ENCODE peak calls at places on chromosome 2, in seven cellular contexts. One of them, this sample, is unnamed.
A peak's percentile ranks its signal among the peaks of the same experiment; 100 is the strongest.

GRCh38 chr2:219497495-219498279 is 1.0 kb upstream of the GMPPA start:
- DNase-seq in AG10803: peak; percentile 84
- DNase-seq in left lung: peak; percentile 98
- DNase-seq in brain microvascular endothelial cell: peak; percentile 53
- DNase-seq in CD8-positive, alpha-beta T cell: no peak
- DNase-seq in Panc1: no peak
- DNase-seq in kidney epithelial cell: no peak
- DNase-seq in this sample: peak; percentile 82

GRCh38 chr2:192145496-192145895 is 49.2 kb downstream of the TMEFF2 start:
- DNase-seq in CD8-positive, alpha-beta T cell: no peak
- DNase-seq in kidney epithelial cell: no peak
- DNase-seq in brain microvascular endothelial cell: no peak
- DNase-seq in left lung: no peak
- DNase-seq in AG10803: peak; percentile 32
- DNase-seq in Panc1: no peak
- DNase-seq in this sample: no peak

GRCh38 chr2:88199912-88200682 is 30.0 kb downstream of the THNSL2 start:
- DNase-seq in left lung: peak; percentile 88
- DNase-seq in CD8-positive, alpha-beta T cell: peak; percentile 15
- DNase-seq in Panc1: no peak
- DNase-seq in brain microvascular endothelial cell: no peak
- DNase-seq in kidney epithelial cell: no peak
- DNase-seq in AG10803: no peak
- DNase-seq in this sample: no peak

GRCh38 chr2:152344561-152345195 is 9.7 kb downstream of the FMNL2 start:
- DNase-seq in CD8-positive, alpha-beta T cell: no peak
- DNase-seq in brain microvascular endothelial cell: no peak
- DNase-seq in kidney epithelial cell: no peak
- DNase-seq in left lung: no peak
- DNase-seq in Panc1: no peak
- DNase-seq in AG10803: no peak
- DNase-seq in this sample: no peak

GRCh38 chr2:152328013-152328412 is 7.0 kb upstream of the FMNL2 start:
- DNase-seq in kidney epithelial cell: no peak
- DNase-seq in CD8-positive, alpha-beta T cell: no peak
- DNase-seq in Panc1: no peak
- DNase-seq in left lung: no peak
- DNase-seq in AG10803: no peak
- DNase-seq in brain microvascular endothelial cell: no peak
- DNase-seq in this sample: no peak

GRCh38 chr2:73870084-73870483 is 22.7 kb upstream of the ACTG2 start:
- DNase-seq in Panc1: no peak
- DNase-seq in left lung: no peak
- DNase-seq in CD8-positive, alpha-beta T cell: no peak
- DNase-seq in kidney epithelial cell: no peak
- DNase-seq in brain microvascular endothelial cell: peak; percentile 98
- DNase-seq in AG10803: peak; percentile 80
- DNase-seq in this sample: peak; percentile 94

GRCh38 chr2:27664245-27664574 is 521 bp downstream of the SLC4A1AP start:
- DNase-seq in brain microvascular endothelial cell: no peak
- DNase-seq in CD8-positive, alpha-beta T cell: no peak
- DNase-seq in Panc1: no peak
- DNase-seq in kidney epithelial cell: no peak
- DNase-seq in AG10803: no peak
- DNase-seq in left lung: peak; percentile 71
- DNase-seq in this sample: no peak

GRCh38 chr2:234483568-234484251 is 13.2 kb downstream of the ARL4C start:
- DNase-seq in AG10803: peak; percentile 18
- DNase-seq in left lung: no peak
- DNase-seq in CD8-positive, alpha-beta T cell: peak; percentile 70
- DNase-seq in brain microvascular endothelial cell: peak; percentile 11
- DNase-seq in kidney epithelial cell: no peak
- DNase-seq in Panc1: no peak
- DNase-seq in this sample: no peak

GRCh38 chr2:169002151-169002738 is 28.9 kb downstream of the ABCB11 start:
- DNase-seq in left lung: no peak
- DNase-seq in AG10803: no peak
- DNase-seq in CD8-positive, alpha-beta T cell: no peak
- DNase-seq in kidney epithelial cell: no peak
- DNase-seq in brain microvascular endothelial cell: no peak
- DNase-seq in Panc1: no peak
- DNase-seq in this sample: no peak

GRCh38 chr2:233718552-233718951 is at the start of gene UGT1A4:
- DNase-seq in brain microvascular endothelial cell: no peak
- DNase-seq in Panc1: no peak
- DNase-seq in AG10803: no peak
- DNase-seq in kidney epithelial cell: no peak
- DNase-seq in CD8-positive, alpha-beta T cell: no peak
- DNase-seq in left lung: no peak
- DNase-seq in this sample: no peak

GRCh38 chr2:207115715-207116364 is 49.9 kb downstream of the KLF7 start:
- DNase-seq in brain microvascular endothelial cell: no peak
- DNase-seq in kidney epithelial cell: no peak
- DNase-seq in AG10803: peak; percentile 46
- DNase-seq in left lung: no peak
- DNase-seq in Panc1: no peak
- DNase-seq in CD8-positive, alpha-beta T cell: no peak
- DNase-seq in this sample: peak; percentile 63

GRCh38 chr2:141554810-141555209 is 576.0 kb downstream of the LRP1B start:
- DNase-seq in Panc1: peak; percentile 54
- DNase-seq in brain microvascular endothelial cell: peak; percentile 11
- DNase-seq in AG10803: peak; percentile 37
- DNase-seq in kidney epithelial cell: no peak
- DNase-seq in left lung: no peak
- DNase-seq in CD8-positive, alpha-beta T cell: no peak
- DNase-seq in this sample: peak; percentile 64

GRCh38 chr2:24489465-24489864 is 1.6 kb upstream of the NCOA1 start:
- DNase-seq in Panc1: no peak
- DNase-seq in AG10803: no peak
- DNase-seq in CD8-positive, alpha-beta T cell: no peak
- DNase-seq in brain microvascular endothelial cell: no peak
- DNase-seq in kidney epithelial cell: no peak
- DNase-seq in left lung: no peak
- DNase-seq in this sample: no peak

GRCh38 chr2:24492283-24493272 is 1.5 kb downstream of the NCOA1 start:
- DNase-seq in CD8-positive, alpha-beta T cell: no peak
- DNase-seq in kidney epithelial cell: no peak
- DNase-seq in Panc1: no peak
- DNase-seq in AG10803: no peak
- DNase-seq in brain microvascular endothelial cell: no peak
- DNase-seq in left lung: no peak
- DNase-seq in this sample: peak; percentile 31

GRCh38 chr2:24489942-24490673 is 946 bp upstream of the NCOA1 start:
- DNase-seq in brain microvascular endothelial cell: no peak
- DNase-seq in Panc1: no peak
- DNase-seq in CD8-positive, alpha-beta T cell: no peak
- DNase-seq in kidney epithelial cell: no peak
- DNase-seq in left lung: no peak
- DNase-seq in AG10803: peak; percentile 33
- DNase-seq in this sample: peak; percentile 49

GRCh38 chr2:24491626-24492282 is 700 bp downstream of the NCOA1 start:
- DNase-seq in Panc1: no peak
- DNase-seq in kidney epithelial cell: no peak
- DNase-seq in brain microvascular endothelial cell: no peak
- DNase-seq in left lung: peak; percentile 91
- DNase-seq in CD8-positive, alpha-beta T cell: peak; percentile 28
- DNase-seq in AG10803: no peak
- DNase-seq in this sample: peak; percentile 26

DNA sequence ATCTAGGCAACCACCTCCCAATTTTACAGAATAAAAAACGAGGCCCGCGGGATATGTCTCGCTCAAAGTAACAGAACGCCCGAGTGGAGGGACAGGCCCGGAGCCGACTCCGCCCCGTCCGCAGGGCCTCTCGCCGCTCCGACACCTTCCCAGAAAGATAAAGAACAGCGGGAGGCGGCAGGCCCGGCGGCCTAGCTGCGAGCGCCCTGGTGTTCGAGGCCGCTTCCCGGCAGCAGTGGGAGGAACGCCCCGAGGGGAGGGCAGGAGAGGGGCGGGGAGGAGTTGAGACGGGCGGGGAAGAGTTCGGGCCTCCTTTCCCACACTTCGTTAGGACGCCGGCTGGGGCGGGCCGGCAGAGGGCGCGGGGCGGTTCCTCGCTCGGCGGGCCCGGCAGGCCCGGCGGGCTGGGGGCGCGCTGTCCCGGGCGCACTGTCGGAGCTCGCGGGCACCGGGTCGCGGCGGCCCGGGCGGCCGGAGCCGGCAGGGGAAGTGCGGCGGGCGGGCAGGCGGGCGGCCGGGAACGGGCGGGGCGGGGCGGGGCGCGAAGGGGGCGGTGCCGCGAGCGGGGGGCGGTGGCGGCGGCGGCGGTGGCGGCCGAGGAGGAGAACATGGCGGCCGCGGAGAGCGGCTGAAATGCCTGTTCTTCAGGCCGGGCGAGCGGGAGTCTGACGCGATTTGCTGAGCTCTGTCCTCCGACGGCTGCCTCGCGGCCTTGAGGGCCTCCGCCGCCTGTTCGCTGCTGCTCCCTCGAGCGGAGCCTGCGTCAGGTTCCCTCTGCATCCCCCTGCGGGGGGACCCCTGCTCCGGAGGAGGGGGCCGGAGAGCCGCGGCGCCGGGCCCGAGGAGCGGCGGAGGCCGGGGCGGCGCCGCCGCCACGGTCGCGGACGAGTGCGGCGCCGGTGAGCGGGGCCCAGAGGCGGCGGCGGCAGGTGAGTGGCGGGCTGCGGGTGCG is at the start of gene NCOA1:
- DNase-seq in CD8-positive, alpha-beta T cell: peak; percentile 84
- DNase-seq in left lung: peak; percentile 98
- DNase-seq in brain microvascular endothelial cell: peak; percentile 83
- DNase-seq in AG10803: peak; percentile 90
- DNase-seq in kidney epithelial cell: peak; percentile 35
- DNase-seq in Panc1: peak; percentile 33
- DNase-seq in this sample: peak; percentile 92
- TF ChIP-seq CTCF in CD8-positive, alpha-beta T cell: no peak
- TF ChIP-seq CTCF in left lung: peak; percentile 28
- TF ChIP-seq CTCF in brain microvascular endothelial cell: peak; percentile 30
- TF ChIP-seq CTCF in AG10803: no peak
- TF ChIP-seq CTCF in kidney epithelial cell: peak; percentile 24
- TF ChIP-seq CTCF in Panc1: peak; percentile 38
- TF ChIP-seq CTCF in this sample: no peak

DNA sequence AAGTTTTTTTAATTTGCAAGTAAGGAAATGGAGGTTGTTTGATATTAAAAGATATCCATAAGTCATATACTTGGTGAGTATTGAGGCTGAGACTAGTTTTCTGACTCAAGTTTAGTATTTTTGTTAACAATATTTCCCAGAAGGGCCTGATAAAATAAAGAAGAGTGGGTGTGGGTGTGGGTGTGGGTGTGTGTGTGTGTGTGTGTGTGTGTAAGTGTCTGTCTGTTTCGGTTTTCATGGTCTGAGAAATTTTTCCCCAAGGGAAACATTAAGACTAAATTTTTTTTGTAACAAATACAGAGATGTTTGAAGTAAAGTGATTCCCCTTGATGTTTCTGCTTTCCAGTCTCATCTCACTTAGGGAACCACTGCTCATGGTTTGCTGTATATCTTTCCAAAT is 36.5 kb downstream of the PPM1B start:
- DNase-seq in Panc1: no peak
- DNase-seq in CD8-positive, alpha-beta T cell: no peak
- DNase-seq in AG10803: peak; percentile 9
- DNase-seq in brain microvascular endothelial cell: no peak
- DNase-seq in left lung: no peak
- DNase-seq in kidney epithelial cell: no peak
- DNase-seq in this sample: no peak
- H3K4me3 ChIP-seq in Panc1: no peak overlapping the region
- H3K4me3 ChIP-seq in CD8-positive, alpha-beta T cell: no peak overlapping the region
- H3K4me3 ChIP-seq in AG10803: no peak overlapping the region
- H3K4me3 ChIP-seq in brain microvascular endothelial cell: no peak overlapping the region
- H3K4me3 ChIP-seq in left lung: no peak overlapping the region
- H3K4me3 ChIP-seq in kidney epithelial cell: no peak overlapping the region
- H3K4me3 ChIP-seq in this sample: no peak overlapping the region

GRCh38 chr2:60337142-60337497 is 216.3 kb downstream of the BCL11A start:
- DNase-seq in kidney epithelial cell: no peak
- DNase-seq in AG10803: peak; percentile 9
- DNase-seq in CD8-positive, alpha-beta T cell: no peak
- DNase-seq in left lung: no peak
- DNase-seq in brain microvascular endothelial cell: no peak
- DNase-seq in Panc1: no peak
- DNase-seq in this sample: no peak
- TF ChIP-seq CTCF in kidney epithelial cell: peak; percentile 1
- TF ChIP-seq CTCF in AG10803: peak; percentile 32
- TF ChIP-seq CTCF in CD8-positive, alpha-beta T cell: no peak
- TF ChIP-seq CTCF in left lung: no peak
- TF ChIP-seq CTCF in brain microvascular endothelial cell: no peak
- TF ChIP-seq CTCF in Panc1: no peak
- TF ChIP-seq CTCF in this sample: no peak

GRCh38 chr2:8574196-8575010 is 107.5 kb upstream of the ID2 start:
- DNase-seq in left lung: no peak
- DNase-seq in Panc1: no peak
- DNase-seq in AG10803: no peak
- DNase-seq in brain microvascular endothelial cell: peak; percentile 20
- DNase-seq in CD8-positive, alpha-beta T cell: no peak
- DNase-seq in kidney epithelial cell: no peak
- DNase-seq in this sample: no peak
- H3K4me3 ChIP-seq in left lung: no peak overlapping the region
- H3K4me3 ChIP-seq in Panc1: no peak overlapping the region
- H3K4me3 ChIP-seq in AG10803: no peak overlapping the region
- H3K4me3 ChIP-seq in brain microvascular endothelial cell: no peak overlapping the region
- H3K4me3 ChIP-seq in CD8-positive, alpha-beta T cell: no peak overlapping the region
- H3K4me3 ChIP-seq in kidney epithelial cell: no peak overlapping the region
- H3K4me3 ChIP-seq in this sample: no peak overlapping the region

DNA sequence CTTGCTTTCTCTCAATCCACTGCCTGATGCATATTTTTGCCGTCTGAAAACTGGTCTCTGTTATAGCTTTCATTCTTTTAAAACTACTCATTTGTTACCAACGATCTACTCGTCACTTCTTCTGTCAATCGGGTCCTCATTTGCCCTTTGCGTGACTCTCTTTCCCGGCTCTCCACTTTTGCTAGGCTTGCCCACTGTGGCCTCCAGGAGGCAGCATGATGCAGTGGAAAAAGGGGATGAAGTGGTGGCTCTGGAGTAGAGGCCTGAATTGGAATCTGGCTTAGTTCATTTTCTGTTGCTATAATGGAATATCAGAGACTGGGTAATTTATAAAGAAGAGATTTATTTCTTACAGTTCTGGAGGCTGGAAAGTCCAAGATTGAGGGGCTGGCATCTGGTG is 15.2 kb downstream of the GDF7 start:
- DNase-seq in AG10803: no peak
- DNase-seq in brain microvascular endothelial cell: peak; percentile 20
- DNase-seq in Panc1: no peak
- DNase-seq in CD8-positive, alpha-beta T cell: no peak
- DNase-seq in left lung: no peak
- DNase-seq in kidney epithelial cell: no peak
- DNase-seq in this sample: peak; percentile 25
- TF ChIP-seq CTCF in AG10803: peak; percentile 54
- TF ChIP-seq CTCF in brain microvascular endothelial cell: peak; percentile 78
- TF ChIP-seq CTCF in Panc1: peak; percentile 72
- TF ChIP-seq CTCF in CD8-positive, alpha-beta T cell: no peak
- TF ChIP-seq CTCF in left lung: peak; percentile 19
- TF ChIP-seq CTCF in kidney epithelial cell: peak; percentile 61
- TF ChIP-seq CTCF in this sample: peak; percentile 66

GRCh38 chr2:105778344-105778607 is 33.6 kb downstream of the NCK2 start:
- DNase-seq in CD8-positive, alpha-beta T cell: no peak
- DNase-seq in Panc1: no peak
- DNase-seq in AG10803: peak; percentile 21
- DNase-seq in left lung: no peak
- DNase-seq in brain microvascular endothelial cell: no peak
- DNase-seq in kidney epithelial cell: no peak
- DNase-seq in this sample: no peak
- H3K4me3 ChIP-seq in CD8-positive, alpha-beta T cell: peak overlapping the region; percentile 1
- H3K4me3 ChIP-seq in Panc1: no peak overlapping the region
- H3K4me3 ChIP-seq in AG10803: no peak overlapping the region
- H3K4me3 ChIP-seq in left lung: no peak overlapping the region
- H3K4me3 ChIP-seq in brain microvascular endothelial cell: no peak overlapping the region
- H3K4me3 ChIP-seq in kidney epithelial cell: no peak overlapping the region
- H3K4me3 ChIP-seq in this sample: no peak overlapping the region

This sample was measured in fibroblast of pulmonary artery.